ENCODE peak calls at places on chromosome 17, in ten cellular contexts. One of them, this sample, is unnamed.

GRCh38 chr17:16908282-16908681 is 63.6 kb downstream of the TNFRSF13B start:
- DNase-seq in PC-9: no peak
- DNase-seq in AG10803: no peak
- DNase-seq in PC-3: no peak
- DNase-seq in thoracic aorta: no peak
- DNase-seq in A549: no peak
- DNase-seq in AG04449: no peak
- DNase-seq in hepatocyte: no peak
- DNase-seq in tibial artery: peak
- DNase-seq in GM23338: no peak
- DNase-seq in this sample: no peak

GRCh38 chr17:53134546-53134945 is 688.2 kb upstream of the KIF2B start:
- DNase-seq in AG04449: no peak
- DNase-seq in hepatocyte: no peak
- DNase-seq in PC-9: no peak
- DNase-seq in thoracic aorta: no peak
- DNase-seq in tibial artery: no peak
- DNase-seq in GM23338: no peak
- DNase-seq in PC-3: no peak
- DNase-seq in AG10803: no peak
- DNase-seq in A549: no peak
- DNase-seq in this sample: no peak

GRCh38 chr17:74987418-74987908 is at the start of gene CDR2L:
- DNase-seq in AG04449: peak
- DNase-seq in GM23338: peak
- DNase-seq in AG10803: peak
- DNase-seq in hepatocyte: peak
- DNase-seq in thoracic aorta: peak
- DNase-seq in PC-9: peak
- DNase-seq in A549: peak
- DNase-seq in PC-3: peak
- DNase-seq in tibial artery: peak
- DNase-seq in this sample: peak

GRCh38 chr17:32831223-32831622 is 45.7 kb downstream of the MYO1D start:
- DNase-seq in A549: no peak
- DNase-seq in AG10803: no peak
- DNase-seq in PC-9: no peak
- DNase-seq in tibial artery: no peak
- DNase-seq in PC-3: no peak
- DNase-seq in GM23338: no peak
- DNase-seq in thoracic aorta: no peak
- DNase-seq in hepatocyte: no peak
- DNase-seq in AG04449: no peak
- DNase-seq in this sample: no peak

GRCh38 chr17:71213936-71214335 is 906.9 kb upstream of the SOX9 start:
- DNase-seq in tibial artery: no peak
- DNase-seq in PC-3: no peak
- DNase-seq in thoracic aorta: no peak
- DNase-seq in AG10803: no peak
- DNase-seq in hepatocyte: no peak
- DNase-seq in A549: no peak
- DNase-seq in AG04449: no peak
- DNase-seq in PC-9: no peak
- DNase-seq in GM23338: no peak
- DNase-seq in this sample: no peak

GRCh38 chr17:74528491-74529199 is 2.6 kb downstream of the CD300LB start:
- DNase-seq in GM23338: no peak
- DNase-seq in hepatocyte: no peak
- DNase-seq in PC-9: no peak
- DNase-seq in AG10803: no peak
- DNase-seq in tibial artery: peak
- DNase-seq in thoracic aorta: no peak
- DNase-seq in PC-3: no peak
- DNase-seq in AG04449: no peak
- DNase-seq in A549: no peak
- DNase-seq in this sample: no peak

GRCh38 chr17:2416010-2416734 is 15.3 kb upstream of the MNT start:
- DNase-seq in thoracic aorta: peak
- DNase-seq in hepatocyte: peak
- DNase-seq in PC-3: peak
- DNase-seq in AG10803: peak
- DNase-seq in tibial artery: peak
- DNase-seq in AG04449: no peak
- DNase-seq in PC-9: peak
- DNase-seq in GM23338: peak
- DNase-seq in A549: peak
- DNase-seq in this sample: peak

GRCh38 chr17:18179221-18179620 is 4.4 kb upstream of the ALKBH5 start:
- DNase-seq in tibial artery: no peak
- DNase-seq in AG04449: no peak
- DNase-seq in thoracic aorta: no peak
- DNase-seq in A549: no peak
- DNase-seq in hepatocyte: peak
- DNase-seq in AG10803: no peak
- DNase-seq in PC-3: no peak
- DNase-seq in GM23338: no peak
- DNase-seq in PC-9: no peak
- DNase-seq in this sample: no peak

GRCh38 chr17:36464765-36465088 is 21.8 kb upstream of the ZNHIT3 start:
- DNase-seq in AG04449: no peak
- DNase-seq in A549: no peak
- DNase-seq in GM23338: peak
- DNase-seq in PC-9: no peak
- DNase-seq in AG10803: no peak
- DNase-seq in hepatocyte: no peak
- DNase-seq in tibial artery: no peak
- DNase-seq in PC-3: no peak
- DNase-seq in thoracic aorta: no peak
- DNase-seq in this sample: no peak

GRCh38 chr17:27824745-27825144 is 24.4 kb upstream of the NOS2 start:
- DNase-seq in A549: no peak
- DNase-seq in hepatocyte: no peak
- DNase-seq in PC-3: no peak
- DNase-seq in thoracic aorta: no peak
- DNase-seq in tibial artery: no peak
- DNase-seq in GM23338: no peak
- DNase-seq in PC-9: no peak
- DNase-seq in AG10803: no peak
- DNase-seq in AG04449: no peak
- DNase-seq in this sample: no peak

GRCh38 chr17:1764274-1764673 is 2.4 kb downstream of the SERPINF1 start:
- DNase-seq in PC-9: no peak
- DNase-seq in hepatocyte: peak
- DNase-seq in AG04449: peak
- DNase-seq in PC-3: no peak
- DNase-seq in A549: no peak
- DNase-seq in tibial artery: peak
- DNase-seq in AG10803: peak
- DNase-seq in GM23338: no peak
- DNase-seq in thoracic aorta: no peak
- DNase-seq in this sample: peak

DNA sequence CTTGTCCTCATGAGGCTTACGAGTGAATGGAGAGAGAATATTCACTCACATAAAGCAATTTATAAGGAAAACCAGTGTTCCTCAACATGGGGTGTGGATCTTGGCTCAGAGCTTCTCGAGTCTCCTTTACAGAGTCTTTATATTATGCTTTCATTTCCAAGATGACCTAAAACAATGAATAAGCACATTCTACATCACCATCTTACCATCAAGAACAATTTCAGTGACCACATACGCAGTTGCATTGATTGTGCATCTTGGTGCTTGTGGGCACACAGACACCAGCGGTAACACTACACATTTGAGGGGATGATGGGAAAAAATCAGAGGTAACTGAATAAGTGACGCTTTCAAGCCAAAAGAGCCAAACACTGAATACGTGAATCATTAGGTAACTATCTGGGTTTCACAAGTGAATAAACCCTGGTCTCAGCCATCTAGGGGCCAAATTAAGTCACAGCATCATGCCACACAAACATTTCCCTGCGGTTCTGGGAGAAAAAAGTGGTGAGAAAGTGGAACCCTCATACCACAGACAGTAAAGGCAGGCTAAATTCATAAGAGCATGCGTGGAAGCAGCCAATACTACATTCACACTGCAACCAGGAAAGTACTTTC is 9.4 kb downstream of the CWC25 start:
- DNase-seq in thoracic aorta: no peak
- DNase-seq in tibial artery: no peak
- DNase-seq in PC-3: peak
- DNase-seq in PC-9: no peak
- DNase-seq in GM23338: peak
- DNase-seq in AG04449: no peak
- DNase-seq in A549: peak
- DNase-seq in hepatocyte: no peak
- DNase-seq in AG10803: peak
- DNase-seq in this sample: peak
- TF ChIP-seq CTCF in thoracic aorta: no peak
- TF ChIP-seq CTCF in tibial artery: no peak
- TF ChIP-seq CTCF in PC-3: peak
- TF ChIP-seq CTCF in PC-9: peak
- TF ChIP-seq CTCF in GM23338: peak
- TF ChIP-seq CTCF in AG04449: peak
- TF ChIP-seq CTCF in A549: peak
- TF ChIP-seq CTCF in hepatocyte: no peak
- TF ChIP-seq CTCF in AG10803: peak
- TF ChIP-seq CTCF in this sample: peak

DNA sequence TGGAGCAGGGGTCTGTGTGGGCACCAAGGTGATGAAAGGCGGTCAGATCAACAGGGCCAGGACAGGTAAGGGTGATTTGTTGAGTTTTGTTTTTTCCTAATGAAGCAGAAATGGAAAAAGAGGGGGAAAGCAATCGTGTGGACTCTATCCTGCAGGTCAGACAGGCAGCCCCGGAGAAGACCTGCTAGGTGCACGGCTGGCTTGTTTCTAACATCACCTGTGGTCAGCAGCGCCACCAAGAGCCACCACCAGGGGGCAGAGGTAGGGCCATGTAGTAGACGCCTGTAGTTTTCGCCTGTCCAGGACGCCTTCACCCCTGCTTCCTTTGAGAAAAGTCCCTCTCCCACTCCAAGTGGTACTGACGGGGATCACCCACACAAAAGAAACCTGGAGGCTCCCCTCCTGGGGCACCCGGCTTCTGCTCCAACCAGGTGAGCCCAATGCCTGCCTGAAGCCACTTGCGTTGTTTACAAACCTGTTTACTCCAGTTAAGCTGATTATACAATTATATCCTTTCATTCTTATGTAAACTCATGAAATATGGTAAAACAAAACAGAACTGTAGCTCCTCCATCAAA is 54.2 kb upstream of the SEC14L1 start:
- DNase-seq in tibial artery: peak
- DNase-seq in AG10803: peak
- DNase-seq in AG04449: no peak
- DNase-seq in PC-9: peak
- DNase-seq in hepatocyte: peak
- DNase-seq in thoracic aorta: peak
- DNase-seq in A549: peak
- DNase-seq in PC-3: peak
- DNase-seq in GM23338: peak
- DNase-seq in this sample: peak
- H3K4me3 ChIP-seq in tibial artery: no peak
- H3K4me3 ChIP-seq in AG10803: no peak
- H3K4me3 ChIP-seq in AG04449: no peak
- H3K4me3 ChIP-seq in PC-9: no peak
- H3K4me3 ChIP-seq in hepatocyte: no peak
- H3K4me3 ChIP-seq in thoracic aorta: peak
- H3K4me3 ChIP-seq in A549: no peak
- H3K4me3 ChIP-seq in PC-3: peak
- H3K4me3 ChIP-seq in GM23338: no peak
- H3K4me3 ChIP-seq in this sample: no peak

DNA sequence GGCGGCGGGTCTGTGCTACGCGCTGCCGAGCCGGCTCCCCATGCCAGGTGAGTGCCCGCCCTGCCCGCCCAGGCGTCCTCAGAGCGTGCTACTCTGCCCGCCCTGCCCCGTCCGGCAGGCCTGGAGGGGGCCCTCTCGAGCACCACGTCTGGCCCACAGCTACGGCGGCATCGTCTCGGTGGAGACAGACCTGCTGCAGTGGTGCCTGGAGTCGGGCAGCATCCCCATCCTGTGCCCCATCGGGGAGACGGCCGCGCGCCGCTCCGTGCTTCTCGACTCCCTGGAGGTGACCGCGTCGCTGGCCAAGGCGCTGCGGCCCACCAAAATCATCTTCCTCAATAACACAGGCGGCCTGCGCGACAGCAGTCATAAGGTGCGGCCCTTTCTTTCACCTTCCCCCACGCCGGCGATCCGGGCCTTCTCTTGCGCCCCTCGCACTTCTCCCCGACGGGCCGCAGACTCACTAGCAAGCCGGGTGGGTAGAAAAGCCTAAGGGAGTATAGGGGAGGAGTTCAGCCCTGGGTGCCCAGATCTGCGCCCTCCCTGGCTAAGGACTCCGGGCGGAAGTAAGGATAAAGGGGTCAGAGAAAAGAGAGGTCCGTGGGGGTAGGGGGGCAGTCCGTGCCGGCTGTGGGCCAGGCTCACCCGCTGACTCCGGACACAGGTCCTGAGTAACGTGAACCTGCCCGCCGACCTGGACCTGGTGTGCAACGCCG is 1.6 kb downstream of the NAGS start:
- DNase-seq in GM23338: peak
- DNase-seq in tibial artery: peak
- DNase-seq in PC-9: no peak
- DNase-seq in AG04449: no peak
- DNase-seq in hepatocyte: peak
- DNase-seq in thoracic aorta: no peak
- DNase-seq in AG10803: no peak
- DNase-seq in A549: no peak
- DNase-seq in PC-3: peak
- DNase-seq in this sample: no peak
- TF ChIP-seq CTCF in GM23338: no peak
- TF ChIP-seq CTCF in tibial artery: no peak
- TF ChIP-seq CTCF in PC-9: no peak
- TF ChIP-seq CTCF in AG04449: peak
- TF ChIP-seq CTCF in hepatocyte: peak
- TF ChIP-seq CTCF in thoracic aorta: no peak
- TF ChIP-seq CTCF in AG10803: peak
- TF ChIP-seq CTCF in A549: no peak
- TF ChIP-seq CTCF in PC-3: peak
- TF ChIP-seq CTCF in this sample: peak

DNA sequence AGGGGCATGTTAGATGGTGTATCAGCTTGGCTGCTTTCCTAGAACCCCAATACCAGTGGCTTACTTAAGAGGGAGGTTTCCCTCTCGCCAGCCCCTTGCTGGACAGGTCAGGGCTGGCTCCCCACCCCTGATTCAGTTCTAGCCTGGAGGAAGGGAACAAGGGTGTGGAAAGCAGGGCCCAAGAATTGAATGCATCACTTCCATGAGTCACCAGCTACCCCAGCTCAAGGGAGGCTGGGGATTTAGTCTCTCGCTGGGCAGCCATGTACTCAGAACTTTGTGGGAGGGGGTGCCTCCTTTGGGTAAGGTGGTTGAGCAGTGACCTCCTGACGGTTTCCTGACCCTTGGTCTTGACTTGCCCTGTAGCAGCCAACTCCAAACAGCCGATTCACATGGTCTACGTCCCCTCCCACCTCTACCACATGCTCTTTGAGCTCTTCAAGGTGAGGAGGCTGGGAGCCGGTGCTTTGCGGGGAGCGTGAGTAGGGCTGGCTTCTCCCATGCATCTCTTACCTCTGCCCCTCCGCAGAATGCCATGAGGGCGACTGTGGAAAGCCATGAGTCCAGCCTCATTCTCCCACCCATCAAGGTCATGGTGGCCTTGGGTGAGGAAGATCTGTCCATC is 12.8 kb downstream of the PDK2 start:
- DNase-seq in PC-3: peak
- DNase-seq in PC-9: peak
- DNase-seq in AG04449: peak
- DNase-seq in AG10803: peak
- DNase-seq in hepatocyte: no peak
- DNase-seq in A549: no peak
- DNase-seq in thoracic aorta: no peak
- DNase-seq in GM23338: no peak
- DNase-seq in tibial artery: no peak
- DNase-seq in this sample: peak
- H3K4me3 ChIP-seq in PC-3: no peak
- H3K4me3 ChIP-seq in PC-9: no peak
- H3K4me3 ChIP-seq in AG04449: no peak
- H3K4me3 ChIP-seq in AG10803: no peak
- H3K4me3 ChIP-seq in hepatocyte: no peak
- H3K4me3 ChIP-seq in A549: no peak
- H3K4me3 ChIP-seq in thoracic aorta: no peak
- H3K4me3 ChIP-seq in GM23338: no peak
- H3K4me3 ChIP-seq in tibial artery: no peak
- H3K4me3 ChIP-seq in this sample: no peak

This sample was measured in cardiac fibroblast.